ENCODE peak calls at places on chromosomes 16 and 17, in six cellular contexts. O is H9, L is fibroblast of lung, H is breast epithelium, E is colonic mucosa, R is stomach. U is an unnamed sample.

GRCh38 chr16:19169081-19169639 is 1.1 kb downstream of the SYT17 start:
- DNase-seq in L (no peak), E (peak; percentile 60), O (no peak), H (no peak), R (no peak), U (no peak)

GRCh38 chr16:768428-768827 is 7.9 kb downstream of the MSLN start:
- DNase-seq in L (no peak), H (no peak), R (no peak), E (no peak), O (no peak), U (no peak)

GRCh38 chr16:662095-662494 is 5.8 kb upstream of the RHOT2 start:
- DNase-seq in L (no peak), E (no peak), R (no peak), H (no peak), O (no peak), U (no peak)

GRCh38 chr17:381941-382643 is 29.5 kb upstream of the RPH3AL start:
- DNase-seq in O (no peak), R (no peak), L (no peak), H (no peak), E (no peak), U (no peak)

GRCh38 chr16:25692307-25692706 is 548 bp downstream of the HS3ST4 start:
- DNase-seq in E (no peak), O (no peak), L (no peak), R (peak; percentile 25), H (no peak), U (no peak)

GRCh38 chr16:67667434-67667816 is 811 bp downstream of the C16orf86 start:
- DNase-seq in L (no peak), E (no peak), R (no peak), O (no peak), H (no peak), U (no peak)

GRCh38 chr17:2735896-2736295 is 13.6 kb downstream of the CCDC92B start:
- DNase-seq in R (no peak), O (no peak), L (no peak), E (peak; percentile 28), H (no peak), U (peak; percentile 40)

GRCh38 chr17:4520881-4521600 is 22.4 kb downstream of the SPNS2 start:
- DNase-seq in O (no peak), R (peak; percentile 86), E (no peak), H (no peak), L (no peak), U (peak; percentile 36)

GRCh38 chr17:2695243-2695960 is 16.2 kb downstream of the CLUH start:
- DNase-seq in O (no peak), E (no peak), H (peak; percentile 48), L (no peak), R (peak; percentile 16), U (peak; percentile 5)

GRCh38 chr16:49282690-49283375 is 1.2 kb upstream of the CBLN1 start:
- DNase-seq in L (no peak), E (peak; percentile 35), R (no peak), H (no peak), O (peak; percentile 80), U (no peak)

GRCh38 chr17:34616148-34616547 is 36.8 kb downstream of the TMEM132E start:
- DNase-seq in L (no peak), H (no peak), R (no peak), E (no peak), O (peak; percentile 69), U (no peak)

GRCh38 chr16:84286568-84287220 is 8.0 kb upstream of the WFDC1 start:
- DNase-seq in E (peak; percentile 35), O (no peak), H (no peak), L (no peak), R (peak; percentile 44), U (peak; percentile 43)

GRCh38 chr16:8951447-8952280 is 12.0 kb downstream of the USP7 start:
- DNase-seq in R (no peak), L (no peak), H (no peak), O (no peak), E (no peak), U (no peak)
- H3K4me1 ChIP-seq in R (peaks cover 54% of the 10 kb centered on the region), L (peaks cover 5% of the 10 kb centered on the region), H (no peaks in the 10 kb centered on the region), O (peaks cover 17% of the 10 kb centered on the region), E (peaks cover 33% of the 10 kb centered on the region), U (peaks cover 91% of the 10 kb centered on the region)

GRCh38 chr16:23516366-23517137 is 6.3 kb upstream of the GGA2 start:
- DNase-seq in O (no peak), R (no peak), E (no peak), L (no peak), H (no peak), U (no peak)
- H3K4me1 ChIP-seq in O (no peaks in the 10 kb centered on the region), R (no peaks in the 10 kb centered on the region), E (no peaks in the 10 kb centered on the region), L (no peaks in the 10 kb centered on the region), H (no peaks in the 10 kb centered on the region), U (no peaks in the 10 kb centered on the region)

DNA sequence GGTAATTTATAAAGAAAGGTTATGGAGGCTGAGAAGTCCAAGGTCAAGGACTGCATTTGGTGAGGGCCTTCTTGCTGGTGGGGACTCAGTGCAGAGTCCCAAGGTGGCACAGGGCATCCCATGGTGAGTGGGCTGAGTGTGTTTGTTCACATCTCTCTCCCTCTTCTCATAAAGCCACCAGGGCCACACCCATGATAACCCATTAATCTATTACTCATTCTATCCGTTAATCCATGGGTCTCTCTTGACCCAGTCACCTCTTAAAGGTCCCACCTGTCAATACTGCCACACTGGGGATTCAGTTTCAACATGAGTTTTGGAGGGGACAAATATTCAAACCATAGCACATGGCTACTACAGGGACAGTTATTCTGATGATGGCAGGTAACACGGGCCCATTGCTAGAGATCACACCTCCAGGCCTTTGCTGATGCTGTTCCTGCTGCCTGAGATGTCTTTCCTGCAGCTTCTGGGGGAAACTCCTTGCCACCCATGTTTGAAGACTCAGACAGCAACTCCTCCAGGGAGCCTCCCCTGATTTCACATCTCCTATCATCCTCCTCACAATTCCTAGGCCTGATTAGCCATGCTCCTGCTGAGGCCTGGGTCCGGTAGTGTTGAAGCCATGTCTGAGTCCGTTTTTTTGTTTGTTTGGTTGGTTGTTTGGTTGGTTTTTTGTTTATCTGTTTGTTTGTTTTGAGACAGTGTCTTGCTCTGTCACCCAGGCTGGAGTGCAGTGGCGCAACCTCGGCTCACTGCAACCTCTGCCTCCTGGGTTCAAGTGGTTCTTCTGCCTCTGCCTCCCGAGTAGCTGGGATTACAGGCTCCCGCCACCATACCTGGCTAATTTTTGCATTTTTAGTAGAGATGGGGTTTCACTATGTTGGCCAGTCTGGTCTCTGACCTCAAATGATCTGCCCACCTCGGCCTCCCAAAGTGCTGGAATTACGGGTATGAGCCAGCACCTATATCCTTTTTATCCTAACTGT is 16.1 kb downstream of the SOCS1 start:
- DNase-seq in R (no peak), L (no peak), O (no peak), E (no peak), H (no peak), U (no peak)
- H3K4me1 ChIP-seq in R (no peaks in the 10 kb centered on the region), L (no peaks in the 10 kb centered on the region), O (no peaks in the 10 kb centered on the region), E (peaks cover 5% of the 10 kb centered on the region), H (no peaks in the 10 kb centered on the region), U (no peaks in the 10 kb centered on the region)

DNA sequence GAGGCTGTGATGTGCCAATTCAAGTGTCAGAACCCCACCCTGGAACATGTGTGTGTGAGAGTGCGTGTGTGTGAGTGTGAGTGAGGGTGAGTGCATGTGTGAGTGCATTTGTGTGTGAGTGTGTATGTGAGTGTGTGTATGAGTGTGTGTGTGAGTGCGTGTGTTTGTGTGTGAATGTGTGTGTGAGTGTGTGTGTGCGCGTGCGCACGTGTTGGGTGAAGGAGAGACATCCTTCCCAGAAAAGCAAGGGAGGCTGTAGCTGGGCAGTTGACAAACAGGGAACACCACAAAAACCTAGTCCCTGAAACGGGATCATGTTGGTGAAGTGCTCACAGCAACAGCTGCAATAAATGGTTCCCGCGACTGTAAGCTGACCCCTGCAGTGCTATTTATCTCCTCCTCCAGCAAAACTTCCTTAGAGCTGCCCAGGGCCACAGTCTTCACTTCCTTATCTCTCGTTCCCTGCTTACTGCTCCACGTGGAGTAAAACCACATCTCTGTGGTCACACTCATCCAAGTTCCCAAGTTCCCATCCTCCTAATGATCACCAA is 40.1 kb upstream of the RPL38 start:
- DNase-seq in O (peak; percentile 56), H (no peak), L (no peak), R (no peak), E (no peak), U (no peak)
- H3K4me1 ChIP-seq in O (no peaks in the 10 kb centered on the region), H (no peaks in the 10 kb centered on the region), L (no peaks in the 10 kb centered on the region), R (no peaks in the 10 kb centered on the region), E (no peaks in the 10 kb centered on the region), U (no peaks in the 10 kb centered on the region)

GRCh38 chr17:45107286-45107685 is 25.0 kb downstream of the PLCD3 start:
- DNase-seq in H (no peak), L (no peak), R (no peak), O (no peak), E (no peak), U (no peak)

GRCh38 chr17:45110676-45111611 is 21.4 kb downstream of the PLCD3 start:
- DNase-seq in H (no peak), R (no peak), O (no peak), E (no peak), L (peak; percentile 65), U (no peak)

GRCh38 chr17:45106582-45106981 is 25.7 kb downstream of the PLCD3 start:
- DNase-seq in E (no peak), H (no peak), L (no peak), R (no peak), O (no peak), U (no peak)

GRCh38 chr17:45108051-45108450 is 24.3 kb downstream of the PLCD3 start:
- DNase-seq in O (no peak), R (no peak), H (no peak), E (no peak), L (no peak), U (no peak)

GRCh38 chr17:45108595-45109521 is 23.5 kb downstream of the PLCD3 start:
- DNase-seq in R (peak; percentile 35), E (no peak), L (no peak), O (no peak), H (no peak), U (peak; percentile 39)
- H3K4me1 ChIP-seq in R (peaks cover 7% of the 10 kb centered on the region), E (no peaks in the 10 kb centered on the region), L (no peaks in the 10 kb centered on the region), O (no peaks in the 10 kb centered on the region), H (no peaks in the 10 kb centered on the region), U (peaks cover 18% of the 10 kb centered on the region)

DNA sequence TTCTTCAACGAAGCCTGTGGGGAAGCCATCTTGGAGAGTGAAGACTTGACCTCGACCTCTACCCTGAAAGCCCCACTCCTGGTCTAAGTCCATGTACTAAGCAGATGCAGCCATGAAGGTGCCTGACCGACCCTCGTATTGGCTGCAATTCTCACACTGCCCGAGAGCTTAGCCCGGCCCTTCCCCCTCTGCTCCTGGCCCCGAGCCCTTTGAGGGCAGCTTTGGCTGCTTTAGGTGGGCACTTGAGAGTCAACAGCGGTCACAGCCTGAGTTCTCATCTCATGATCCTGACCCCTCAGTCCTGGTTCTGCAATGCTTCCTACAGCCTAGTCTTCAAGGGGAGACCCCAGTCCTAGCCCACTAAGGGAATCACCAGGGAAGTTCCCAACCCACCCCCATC is 35.9 kb downstream of the SRL start:
- DNase-seq in E (no peak), R (no peak), O (no peak), H (no peak), L (no peak), U (no peak)
- H3K4me1 ChIP-seq in E (no peaks in the 10 kb centered on the region), R (no peaks in the 10 kb centered on the region), O (no peaks in the 10 kb centered on the region), H (no peaks in the 10 kb centered on the region), L (no peaks in the 10 kb centered on the region), U (no peaks in the 10 kb centered on the region)

DNA sequence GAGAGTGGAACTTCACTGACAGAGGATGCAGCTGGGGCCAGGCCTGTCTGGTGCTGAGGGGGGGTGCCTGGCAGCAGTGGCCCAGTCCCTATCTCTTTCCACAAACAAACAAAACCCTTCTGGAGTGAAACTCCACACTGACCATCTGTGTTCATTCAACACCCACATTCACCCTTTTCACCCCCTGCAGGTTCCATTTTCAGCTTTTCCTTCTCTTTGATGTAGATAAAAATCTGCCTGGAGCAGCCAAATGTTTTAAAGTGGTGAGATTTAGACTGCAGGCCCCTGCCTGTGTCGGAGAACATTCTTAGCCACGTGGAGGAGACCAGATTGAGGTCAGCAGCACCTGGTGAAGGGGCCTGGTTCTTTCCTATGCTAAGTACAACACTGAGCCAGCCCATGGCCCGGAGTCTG is 161.4 kb upstream of the CDH11 start:
- DNase-seq in L (peak; percentile 68), R (no peak), H (no peak), E (no peak), O (no peak), U (no peak)
- H3K4me1 ChIP-seq in L (no peaks in the 10 kb centered on the region), R (no peaks in the 10 kb centered on the region), H (no peaks in the 10 kb centered on the region), E (no peaks in the 10 kb centered on the region), O (peaks cover 16% of the 10 kb centered on the region), U (no peaks in the 10 kb centered on the region)

GRCh38 chr17:64061157-64061898 is 40.9 kb upstream of the ICAM2 start:
- DNase-seq in L (peak; percentile 23), H (no peak), E (no peak), R (no peak), O (no peak), U (no peak)
- H3K4me1 ChIP-seq in L (no peaks in the 10 kb centered on the region), H (no peaks in the 10 kb centered on the region), E (no peaks in the 10 kb centered on the region), R (peaks cover 8% of the 10 kb centered on the region), O (peaks cover 2% of the 10 kb centered on the region), U (peaks cover 5% of the 10 kb centered on the region)